ENCODE peak calls at places on chromosomes 16 and 17, in ten cellular contexts. One of them, this sample, is unnamed.

GRCh38 chr16:67458121-67458641 is 22.8 kb downstream of the ATP6V0D1 start:
- DNase-seq in PC-9: no peak
- DNase-seq in NAMALWA: no peak
- DNase-seq in neuronal stem cell: no peak
- DNase-seq in HL-60: no peak
- DNase-seq in HuH-7.5: no peak
- DNase-seq in Calu3: no peak
- DNase-seq in T-helper 2 cell: no peak
- DNase-seq in neural crest cell: no peak
- DNase-seq in M059J: no peak
- DNase-seq in this sample: no peak

GRCh38 chr16:471353-472198 is 46.1 kb downstream of the RAB11FIP3 start:
- DNase-seq in PC-9: no peak
- DNase-seq in NAMALWA: no peak
- DNase-seq in neuronal stem cell: peak
- DNase-seq in HL-60: no peak
- DNase-seq in HuH-7.5: no peak
- DNase-seq in Calu3: no peak
- DNase-seq in T-helper 2 cell: no peak
- DNase-seq in neural crest cell: peak
- DNase-seq in M059J: peak
- DNase-seq in this sample: no peak

GRCh38 chr16:56600398-56600999 is 7.9 kb upstream of the MT2A start:
- DNase-seq in PC-9: no peak
- DNase-seq in NAMALWA: peak
- DNase-seq in neuronal stem cell: no peak
- DNase-seq in HL-60: peak
- DNase-seq in HuH-7.5: no peak
- DNase-seq in Calu3: peak
- DNase-seq in T-helper 2 cell: no peak
- DNase-seq in neural crest cell: peak
- DNase-seq in M059J: peak
- DNase-seq in this sample: peak

GRCh38 chr17:34251186-34251585 is 3.9 kb upstream of the CCL2 start:
- DNase-seq in PC-9: no peak
- DNase-seq in NAMALWA: no peak
- DNase-seq in neuronal stem cell: no peak
- DNase-seq in HL-60: no peak
- DNase-seq in HuH-7.5: no peak
- DNase-seq in Calu3: no peak
- DNase-seq in T-helper 2 cell: no peak
- DNase-seq in neural crest cell: no peak
- DNase-seq in M059J: no peak
- DNase-seq in this sample: no peak

GRCh38 chr16:4747906-4748681 is 13.8 kb downstream of the DNAAF8 start:
- DNase-seq in PC-9: no peak
- DNase-seq in NAMALWA: no peak
- DNase-seq in neuronal stem cell: no peak
- DNase-seq in HL-60: no peak
- DNase-seq in HuH-7.5: no peak
- DNase-seq in Calu3: no peak
- DNase-seq in T-helper 2 cell: no peak
- DNase-seq in neural crest cell: no peak
- DNase-seq in M059J: no peak
- DNase-seq in this sample: no peak

GRCh38 chr16:20344630-20345029 is 7.9 kb downstream of the UMOD start:
- DNase-seq in PC-9: no peak
- DNase-seq in NAMALWA: no peak
- DNase-seq in neuronal stem cell: no peak
- DNase-seq in HL-60: no peak
- DNase-seq in HuH-7.5: no peak
- DNase-seq in Calu3: no peak
- DNase-seq in T-helper 2 cell: no peak
- DNase-seq in neural crest cell: no peak
- DNase-seq in M059J: peak
- DNase-seq in this sample: no peak

GRCh38 chr17:80063815-80064585 is 27.6 kb downstream of the CCDC40 start:
- DNase-seq in PC-9: peak
- DNase-seq in NAMALWA: no peak
- DNase-seq in neuronal stem cell: no peak
- DNase-seq in HL-60: peak
- DNase-seq in HuH-7.5: no peak
- DNase-seq in Calu3: peak
- DNase-seq in T-helper 2 cell: no peak
- DNase-seq in neural crest cell: no peak
- DNase-seq in M059J: peak
- DNase-seq in this sample: no peak

GRCh38 chr16:89257281-89257731 is 39.8 kb downstream of the ZNF778 start:
- DNase-seq in PC-9: peak
- DNase-seq in NAMALWA: no peak
- DNase-seq in neuronal stem cell: no peak
- DNase-seq in HL-60: no peak
- DNase-seq in HuH-7.5: peak
- DNase-seq in Calu3: no peak
- DNase-seq in T-helper 2 cell: no peak
- DNase-seq in neural crest cell: no peak
- DNase-seq in M059J: peak
- DNase-seq in this sample: no peak

GRCh38 chr17:68684860-68685493 is 83.8 kb upstream of the FAM20A start:
- DNase-seq in PC-9: no peak
- DNase-seq in NAMALWA: no peak
- DNase-seq in neuronal stem cell: no peak
- DNase-seq in HL-60: no peak
- DNase-seq in HuH-7.5: no peak
- DNase-seq in Calu3: no peak
- DNase-seq in T-helper 2 cell: no peak
- DNase-seq in neural crest cell: no peak
- DNase-seq in M059J: no peak
- DNase-seq in this sample: no peak

GRCh38 chr16:54465063-54465462 is 178.5 kb upstream of the IRX3 start:
- DNase-seq in PC-9: no peak
- DNase-seq in NAMALWA: no peak
- DNase-seq in neuronal stem cell: no peak
- DNase-seq in HL-60: no peak
- DNase-seq in HuH-7.5: no peak
- DNase-seq in Calu3: no peak
- DNase-seq in T-helper 2 cell: no peak
- DNase-seq in neural crest cell: no peak
- DNase-seq in M059J: no peak
- DNase-seq in this sample: no peak

GRCh38 chr17:4715071-4715749 is 4.8 kb downstream of the ARRB2 start:
- DNase-seq in PC-9: no peak
- DNase-seq in NAMALWA: no peak
- DNase-seq in neuronal stem cell: no peak
- DNase-seq in HL-60: no peak
- DNase-seq in HuH-7.5: no peak
- DNase-seq in Calu3: no peak
- DNase-seq in T-helper 2 cell: peak
- DNase-seq in neural crest cell: no peak
- DNase-seq in M059J: no peak
- DNase-seq in this sample: no peak

GRCh38 chr17:52027620-52028019 is 130.9 kb downstream of the CA10 start:
- DNase-seq in PC-9: no peak
- DNase-seq in NAMALWA: no peak
- DNase-seq in neuronal stem cell: no peak
- DNase-seq in HL-60: no peak
- DNase-seq in HuH-7.5: no peak
- DNase-seq in Calu3: no peak
- DNase-seq in T-helper 2 cell: no peak
- DNase-seq in neural crest cell: no peak
- DNase-seq in M059J: peak
- DNase-seq in this sample: no peak

GRCh38 chr16:4435668-4436067 is 10.0 kb downstream of the DNAJA3 start:
- DNase-seq in PC-9: no peak
- DNase-seq in NAMALWA: no peak
- DNase-seq in neuronal stem cell: no peak
- DNase-seq in HL-60: no peak
- DNase-seq in HuH-7.5: no peak
- DNase-seq in Calu3: no peak
- DNase-seq in T-helper 2 cell: no peak
- DNase-seq in neural crest cell: no peak
- DNase-seq in M059J: no peak
- DNase-seq in this sample: peak

GRCh38 chr16:24729967-24730815 is 740 bp downstream of the TNRC6A start:
- DNase-seq in PC-9: peak
- DNase-seq in NAMALWA: peak
- DNase-seq in neuronal stem cell: peak
- DNase-seq in HL-60: peak
- DNase-seq in HuH-7.5: peak
- DNase-seq in Calu3: peak
- DNase-seq in T-helper 2 cell: peak
- DNase-seq in neural crest cell: peak
- DNase-seq in M059J: peak
- DNase-seq in this sample: peak

GRCh38 chr16:48434653-48435318 is 49.6 kb upstream of the SIAH1 start:
- DNase-seq in PC-9: no peak
- DNase-seq in NAMALWA: peak
- DNase-seq in neuronal stem cell: no peak
- DNase-seq in HL-60: peak
- DNase-seq in HuH-7.5: no peak
- DNase-seq in Calu3: no peak
- DNase-seq in T-helper 2 cell: no peak
- DNase-seq in neural crest cell: no peak
- DNase-seq in M059J: no peak
- DNase-seq in this sample: no peak